ENCODE peak calls at places on chromosome 17, in nine cellular contexts. One of them, this sample, is unnamed.
A peak's percentile ranks its signal among the peaks of the same experiment; 100 is the strongest.

GRCh38 chr17:8138672-8139371 is 13.4 kb downstream of the PER1 start:
- DNase-seq in mammary epithelial cell: peak; percentile 96
- DNase-seq in cardiac fibroblast: peak; percentile 98
- DNase-seq in fibroblast of pulmonary artery: peak; percentile 98
- DNase-seq in foreskin fibroblast: peak; percentile 98
- DNase-seq in cardiac muscle cell: peak; percentile 98
- DNase-seq in dorsolateral prefrontal cortex: peak; percentile 93
- DNase-seq in CD8-positive, alpha-beta T cell: peak; percentile 93
- DNase-seq in astrocyte of the spinal cord: peak; percentile 98
- DNase-seq in this sample: peak; percentile 100

GRCh38 chr17:1298616-1299015 is 19.2 kb downstream of the TRARG1 start:
- DNase-seq in mammary epithelial cell: no peak
- DNase-seq in CD8-positive, alpha-beta T cell: no peak
- DNase-seq in cardiac muscle cell: peak; percentile 12
- DNase-seq in foreskin fibroblast: peak; percentile 14
- DNase-seq in fibroblast of pulmonary artery: no peak
- DNase-seq in cardiac fibroblast: no peak
- DNase-seq in astrocyte of the spinal cord: no peak
- DNase-seq in dorsolateral prefrontal cortex: no peak
- DNase-seq in this sample: no peak

GRCh38 chr17:6467567-6467966 is 23.3 kb downstream of the PIMREG start:
- DNase-seq in dorsolateral prefrontal cortex: no peak
- DNase-seq in foreskin fibroblast: no peak
- DNase-seq in CD8-positive, alpha-beta T cell: no peak
- DNase-seq in astrocyte of the spinal cord: no peak
- DNase-seq in cardiac muscle cell: no peak
- DNase-seq in cardiac fibroblast: no peak
- DNase-seq in mammary epithelial cell: no peak
- DNase-seq in fibroblast of pulmonary artery: no peak
- DNase-seq in this sample: no peak

GRCh38 chr17:53058031-53058430 is 764.7 kb upstream of the KIF2B start:
- DNase-seq in fibroblast of pulmonary artery: no peak
- DNase-seq in cardiac muscle cell: no peak
- DNase-seq in CD8-positive, alpha-beta T cell: no peak
- DNase-seq in dorsolateral prefrontal cortex: no peak
- DNase-seq in cardiac fibroblast: no peak
- DNase-seq in astrocyte of the spinal cord: peak; percentile 0
- DNase-seq in foreskin fibroblast: no peak
- DNase-seq in mammary epithelial cell: peak; percentile 9
- DNase-seq in this sample: no peak

GRCh38 chr17:38416840-38417209 is 11.4 kb upstream of the ARHGAP23 start:
- DNase-seq in mammary epithelial cell: no peak
- DNase-seq in CD8-positive, alpha-beta T cell: no peak
- DNase-seq in cardiac muscle cell: peak; percentile 37
- DNase-seq in dorsolateral prefrontal cortex: no peak
- DNase-seq in cardiac fibroblast: no peak
- DNase-seq in fibroblast of pulmonary artery: peak; percentile 19
- DNase-seq in foreskin fibroblast: no peak
- DNase-seq in astrocyte of the spinal cord: no peak
- DNase-seq in this sample: no peak

GRCh38 chr17:42698736-42699414 is 16.5 kb downstream of the CNTNAP1 start:
- DNase-seq in cardiac muscle cell: peak; percentile 90
- DNase-seq in fibroblast of pulmonary artery: peak; percentile 89
- DNase-seq in mammary epithelial cell: no peak
- DNase-seq in cardiac fibroblast: peak; percentile 91
- DNase-seq in CD8-positive, alpha-beta T cell: no peak
- DNase-seq in dorsolateral prefrontal cortex: no peak
- DNase-seq in astrocyte of the spinal cord: peak; percentile 63
- DNase-seq in foreskin fibroblast: peak; percentile 90
- DNase-seq in this sample: no peak

GRCh38 chr17:79070266-79070880 is 4.3 kb upstream of the ENGASE start:
- DNase-seq in mammary epithelial cell: no peak
- DNase-seq in fibroblast of pulmonary artery: no peak
- DNase-seq in cardiac fibroblast: no peak
- DNase-seq in foreskin fibroblast: no peak
- DNase-seq in dorsolateral prefrontal cortex: no peak
- DNase-seq in cardiac muscle cell: no peak
- DNase-seq in CD8-positive, alpha-beta T cell: no peak
- DNase-seq in astrocyte of the spinal cord: no peak
- DNase-seq in this sample: no peak

GRCh38 chr17:67993153-67993997 is 2.9 kb downstream of the C17orf58 start:
- DNase-seq in foreskin fibroblast: peak; percentile 96
- DNase-seq in mammary epithelial cell: peak; percentile 73
- DNase-seq in fibroblast of pulmonary artery: peak; percentile 85
- DNase-seq in astrocyte of the spinal cord: peak; percentile 73
- DNase-seq in cardiac muscle cell: peak; percentile 91
- DNase-seq in CD8-positive, alpha-beta T cell: peak; percentile 30
- DNase-seq in dorsolateral prefrontal cortex: peak; percentile 60
- DNase-seq in cardiac fibroblast: peak; percentile 89
- DNase-seq in this sample: peak; percentile 89

GRCh38 chr17:67272312-67273050 is 27.5 kb upstream of the HELZ start:
- DNase-seq in dorsolateral prefrontal cortex: no peak
- DNase-seq in mammary epithelial cell: no peak
- DNase-seq in cardiac muscle cell: peak; percentile 25
- DNase-seq in fibroblast of pulmonary artery: no peak
- DNase-seq in astrocyte of the spinal cord: no peak
- DNase-seq in CD8-positive, alpha-beta T cell: no peak
- DNase-seq in cardiac fibroblast: no peak
- DNase-seq in foreskin fibroblast: peak; percentile 14
- DNase-seq in this sample: no peak

GRCh38 chr17:73156887-73157870 is 7.6 kb upstream of the SSTR2 start:
- DNase-seq in dorsolateral prefrontal cortex: no peak
- DNase-seq in fibroblast of pulmonary artery: no peak
- DNase-seq in CD8-positive, alpha-beta T cell: no peak
- DNase-seq in cardiac muscle cell: no peak
- DNase-seq in cardiac fibroblast: no peak
- DNase-seq in foreskin fibroblast: no peak
- DNase-seq in astrocyte of the spinal cord: no peak
- DNase-seq in mammary epithelial cell: no peak
- DNase-seq in this sample: no peak

GRCh38 chr17:49132699-49133364 is at the start of gene B4GALNT2:
- DNase-seq in cardiac muscle cell: no peak
- DNase-seq in cardiac fibroblast: no peak
- DNase-seq in fibroblast of pulmonary artery: no peak
- DNase-seq in foreskin fibroblast: peak; percentile 43
- DNase-seq in mammary epithelial cell: peak; percentile 17
- DNase-seq in dorsolateral prefrontal cortex: no peak
- DNase-seq in astrocyte of the spinal cord: no peak
- DNase-seq in CD8-positive, alpha-beta T cell: no peak
- DNase-seq in this sample: peak; percentile 21

GRCh38 chr17:65468321-65468720 is 93.1 kb downstream of the AXIN2 start:
- DNase-seq in astrocyte of the spinal cord: no peak
- DNase-seq in fibroblast of pulmonary artery: no peak
- DNase-seq in mammary epithelial cell: no peak
- DNase-seq in foreskin fibroblast: no peak
- DNase-seq in dorsolateral prefrontal cortex: no peak
- DNase-seq in cardiac muscle cell: no peak
- DNase-seq in cardiac fibroblast: no peak
- DNase-seq in CD8-positive, alpha-beta T cell: no peak
- DNase-seq in this sample: no peak

GRCh38 chr17:27288183-27288582 is 5.7 kb upstream of the WSB1 start:
- DNase-seq in foreskin fibroblast: no peak
- DNase-seq in cardiac fibroblast: no peak
- DNase-seq in dorsolateral prefrontal cortex: no peak
- DNase-seq in fibroblast of pulmonary artery: no peak
- DNase-seq in CD8-positive, alpha-beta T cell: no peak
- DNase-seq in cardiac muscle cell: no peak
- DNase-seq in astrocyte of the spinal cord: no peak
- DNase-seq in mammary epithelial cell: no peak
- DNase-seq in this sample: no peak

GRCh38 chr17:43536236-43537088 is 9.7 kb downstream of the ETV4 start:
- DNase-seq in dorsolateral prefrontal cortex: no peak
- DNase-seq in mammary epithelial cell: peak; percentile 14
- DNase-seq in astrocyte of the spinal cord: peak; percentile 70
- DNase-seq in fibroblast of pulmonary artery: peak; percentile 68
- DNase-seq in cardiac muscle cell: peak; percentile 76
- DNase-seq in CD8-positive, alpha-beta T cell: no peak
- DNase-seq in cardiac fibroblast: peak; percentile 76
- DNase-seq in foreskin fibroblast: peak; percentile 78
- DNase-seq in this sample: no peak

GRCh38 chr17:1709971-1710806 is at the start of gene TLCD2:
- DNase-seq in fibroblast of pulmonary artery: peak; percentile 65
- DNase-seq in mammary epithelial cell: peak; percentile 60
- DNase-seq in dorsolateral prefrontal cortex: no peak
- DNase-seq in foreskin fibroblast: peak; percentile 90
- DNase-seq in CD8-positive, alpha-beta T cell: no peak
- DNase-seq in cardiac muscle cell: peak; percentile 77
- DNase-seq in cardiac fibroblast: peak; percentile 77
- DNase-seq in astrocyte of the spinal cord: peak; percentile 71
- DNase-seq in this sample: peak; percentile 53

GRCh38 chr17:32123782-32124181 is 18.5 kb upstream of the RHOT1 start:
- DNase-seq in dorsolateral prefrontal cortex: no peak
- DNase-seq in foreskin fibroblast: peak; percentile 57
- DNase-seq in cardiac fibroblast: no peak
- DNase-seq in cardiac muscle cell: peak; percentile 8
- DNase-seq in CD8-positive, alpha-beta T cell: no peak
- DNase-seq in mammary epithelial cell: no peak
- DNase-seq in astrocyte of the spinal cord: peak; percentile 45
- DNase-seq in fibroblast of pulmonary artery: peak; percentile 10
- DNase-seq in this sample: no peak
- TF ChIP-seq CTCF in dorsolateral prefrontal cortex: no peak
- TF ChIP-seq CTCF in foreskin fibroblast: no peak
- TF ChIP-seq CTCF in cardiac fibroblast: no peak
- TF ChIP-seq CTCF in cardiac muscle cell: no peak
- TF ChIP-seq CTCF in CD8-positive, alpha-beta T cell: no peak
- TF ChIP-seq CTCF in mammary epithelial cell: no peak
- TF ChIP-seq CTCF in astrocyte of the spinal cord: no peak
- TF ChIP-seq CTCF in fibroblast of pulmonary artery: no peak
- TF ChIP-seq CTCF in this sample: no peak

GRCh38 chr17:59534583-59534982 is 30.8 kb upstream of the DHX40 start:
- DNase-seq in dorsolateral prefrontal cortex: no peak
- DNase-seq in cardiac muscle cell: peak; percentile 14
- DNase-seq in mammary epithelial cell: peak; percentile 3
- DNase-seq in CD8-positive, alpha-beta T cell: no peak
- DNase-seq in cardiac fibroblast: no peak
- DNase-seq in foreskin fibroblast: no peak
- DNase-seq in fibroblast of pulmonary artery: peak; percentile 14
- DNase-seq in astrocyte of the spinal cord: no peak
- DNase-seq in this sample: no peak
- TF ChIP-seq CTCF in dorsolateral prefrontal cortex: no peak
- TF ChIP-seq CTCF in cardiac muscle cell: no peak
- TF ChIP-seq CTCF in mammary epithelial cell: peak; percentile 25
- TF ChIP-seq CTCF in CD8-positive, alpha-beta T cell: no peak
- TF ChIP-seq CTCF in cardiac fibroblast: peak; percentile 6
- TF ChIP-seq CTCF in foreskin fibroblast: peak; percentile 4
- TF ChIP-seq CTCF in fibroblast of pulmonary artery: peak; percentile 19
- TF ChIP-seq CTCF in astrocyte of the spinal cord: no peak
- TF ChIP-seq CTCF in this sample: no peak

DNA sequence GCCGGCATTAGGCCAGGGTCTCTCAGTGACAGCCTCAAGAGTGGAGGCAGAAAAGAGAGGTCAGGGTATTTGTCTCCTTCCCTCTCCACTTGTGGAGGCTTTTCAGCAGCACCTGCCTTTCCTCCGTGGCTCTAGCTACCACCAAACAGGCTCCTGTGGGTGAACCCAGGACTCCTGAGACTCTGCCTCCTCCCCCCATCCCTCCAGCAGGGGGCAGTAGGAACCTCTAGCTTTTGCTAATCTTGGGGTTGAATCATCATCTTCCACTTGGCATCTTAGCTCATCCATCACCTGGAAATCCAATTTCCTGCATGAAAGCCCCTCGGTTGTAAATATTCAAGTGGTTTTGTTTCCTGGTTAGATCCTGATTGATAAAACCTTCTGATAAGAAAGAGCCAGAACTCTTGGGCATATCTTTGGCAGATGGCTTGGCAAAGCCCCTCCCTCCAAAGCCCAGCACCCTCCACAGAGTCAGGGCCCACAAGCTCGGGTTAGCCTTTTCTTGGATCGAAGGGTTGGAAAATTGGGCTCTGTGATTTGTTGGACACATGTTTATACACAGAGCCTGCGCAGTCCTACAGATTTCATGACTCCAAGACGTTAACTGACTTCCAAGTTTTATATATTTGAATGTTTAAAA is 322.1 kb downstream of the MAP2K4 start:
- DNase-seq in cardiac muscle cell: peak; percentile 2
- DNase-seq in dorsolateral prefrontal cortex: no peak
- DNase-seq in CD8-positive, alpha-beta T cell: no peak
- DNase-seq in cardiac fibroblast: no peak
- DNase-seq in astrocyte of the spinal cord: no peak
- DNase-seq in mammary epithelial cell: no peak
- DNase-seq in fibroblast of pulmonary artery: peak; percentile 3
- DNase-seq in foreskin fibroblast: peak; percentile 20
- DNase-seq in this sample: no peak
- TF ChIP-seq CTCF in cardiac muscle cell: peak; percentile 29
- TF ChIP-seq CTCF in dorsolateral prefrontal cortex: peak; percentile 15
- TF ChIP-seq CTCF in CD8-positive, alpha-beta T cell: no peak
- TF ChIP-seq CTCF in cardiac fibroblast: peak; percentile 55
- TF ChIP-seq CTCF in astrocyte of the spinal cord: peak; percentile 38
- TF ChIP-seq CTCF in mammary epithelial cell: no peak
- TF ChIP-seq CTCF in fibroblast of pulmonary artery: peak; percentile 15
- TF ChIP-seq CTCF in foreskin fibroblast: peak; percentile 51
- TF ChIP-seq CTCF in this sample: peak; percentile 14

GRCh38 chr17:40451420-40451819 is 8.2 kb downstream of the IGFBP4 start:
- DNase-seq in mammary epithelial cell: no peak
- DNase-seq in astrocyte of the spinal cord: peak; percentile 92
- DNase-seq in cardiac muscle cell: peak; percentile 98
- DNase-seq in CD8-positive, alpha-beta T cell: no peak
- DNase-seq in fibroblast of pulmonary artery: peak; percentile 95
- DNase-seq in dorsolateral prefrontal cortex: no peak
- DNase-seq in foreskin fibroblast: peak; percentile 98
- DNase-seq in cardiac fibroblast: peak; percentile 98
- DNase-seq in this sample: no peak

GRCh38 chr17:40448213-40448638 is 5.0 kb downstream of the IGFBP4 start:
- DNase-seq in astrocyte of the spinal cord: no peak
- DNase-seq in CD8-positive, alpha-beta T cell: no peak
- DNase-seq in foreskin fibroblast: peak; percentile 58
- DNase-seq in mammary epithelial cell: no peak
- DNase-seq in fibroblast of pulmonary artery: peak; percentile 45
- DNase-seq in cardiac fibroblast: peak; percentile 68
- DNase-seq in cardiac muscle cell: peak; percentile 55
- DNase-seq in dorsolateral prefrontal cortex: no peak
- DNase-seq in this sample: no peak

GRCh38 chr17:40448639-40449261 is 5.5 kb downstream of the IGFBP4 start:
- DNase-seq in mammary epithelial cell: no peak
- DNase-seq in foreskin fibroblast: peak; percentile 63
- DNase-seq in CD8-positive, alpha-beta T cell: no peak
- DNase-seq in cardiac muscle cell: no peak
- DNase-seq in fibroblast of pulmonary artery: peak; percentile 25
- DNase-seq in dorsolateral prefrontal cortex: no peak
- DNase-seq in astrocyte of the spinal cord: no peak
- DNase-seq in cardiac fibroblast: peak; percentile 38
- DNase-seq in this sample: no peak

GRCh38 chr17:40452074-40452787 is 9.0 kb downstream of the IGFBP4 start:
- DNase-seq in astrocyte of the spinal cord: peak; percentile 90
- DNase-seq in cardiac fibroblast: peak; percentile 91
- DNase-seq in CD8-positive, alpha-beta T cell: no peak
- DNase-seq in foreskin fibroblast: peak; percentile 89
- DNase-seq in mammary epithelial cell: no peak
- DNase-seq in dorsolateral prefrontal cortex: no peak
- DNase-seq in cardiac muscle cell: peak; percentile 93
- DNase-seq in fibroblast of pulmonary artery: peak; percentile 93
- DNase-seq in this sample: no peak

DNA sequence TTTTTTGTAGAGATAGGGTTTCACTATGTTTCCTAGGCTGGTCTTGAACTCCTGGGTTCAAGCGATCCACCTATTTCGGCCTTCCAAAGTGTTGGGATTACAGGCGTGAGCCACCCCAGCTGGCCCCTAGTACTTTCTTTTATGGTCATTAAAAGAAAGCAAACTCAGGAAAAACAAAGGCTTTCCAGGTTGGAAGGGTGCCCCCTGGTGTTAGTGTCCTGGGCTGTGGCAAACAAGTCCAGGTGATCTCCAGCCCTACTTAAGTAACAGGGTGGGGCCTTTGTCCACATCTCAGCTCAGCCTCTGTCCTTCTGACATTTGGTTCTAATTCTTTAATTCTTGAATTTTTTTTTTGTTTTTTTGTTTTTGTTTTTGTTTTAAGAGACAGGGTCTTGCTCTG is 6.9 kb downstream of the IGFBP4 start:
- DNase-seq in dorsolateral prefrontal cortex: no peak
- DNase-seq in cardiac muscle cell: no peak
- DNase-seq in fibroblast of pulmonary artery: peak; percentile 57
- DNase-seq in astrocyte of the spinal cord: no peak
- DNase-seq in mammary epithelial cell: peak; percentile 39
- DNase-seq in CD8-positive, alpha-beta T cell: no peak
- DNase-seq in cardiac fibroblast: peak; percentile 65
- DNase-seq in foreskin fibroblast: peak; percentile 51
- DNase-seq in this sample: no peak
- TF ChIP-seq CTCF in dorsolateral prefrontal cortex: peak; percentile 30
- TF ChIP-seq CTCF in cardiac muscle cell: peak; percentile 63
- TF ChIP-seq CTCF in fibroblast of pulmonary artery: peak; percentile 69
- TF ChIP-seq CTCF in astrocyte of the spinal cord: peak; percentile 58
- TF ChIP-seq CTCF in mammary epithelial cell: peak; percentile 62
- TF ChIP-seq CTCF in CD8-positive, alpha-beta T cell: peak; percentile 28
- TF ChIP-seq CTCF in cardiac fibroblast: peak; percentile 74
- TF ChIP-seq CTCF in foreskin fibroblast: peak; percentile 54
- TF ChIP-seq CTCF in this sample: no peak